ENCODE peak calls at places on chromosomes 3 and 15, in nine cellular contexts. E is H9; L is esophagus squamous epithelium; Z is activated naive CD8-positive, alpha-beta T cell treated with anti-CD3 and anti-CD28 coated beads for 36 hours; J is HS-5; S is erythroblast; G is SW 1271; R is stimulated activated CD4-positive, alpha-beta T cell treated with anti-CD3 and anti-CD28 coated beads, Interleukin-12 subunit alpha, Interleukin-12 subunit beta, amount 100 ng/mL, for 4 hours; C is NCI-H1092 treated with DMSO at 0.1 percent for 48 hours. D is an unnamed sample.

GRCh38 chr3:74916696-74917095 is 302.2 kb upstream of the CNTN3 start:
- DNase-seq in E (no peak), L (no peak), Z (no peak), J (no peak), S (no peak), G (no peak), R (no peak), C (no peak), D (no peak)

GRCh38 chr3:198019115-198019514 is 59.1 kb downstream of the LMLN start:
- DNase-seq in E (no peak), L (no peak), Z (no peak), J (no peak), S (no peak), G (no peak), R (no peak), C (no peak), D (no peak)

GRCh38 chr15:60520041-60520824 is 41.3 kb upstream of the ICE2 start:
- DNase-seq in E (no peak), L (no peak), Z (no peak), J (peak; percentile 16), S (no peak), G (no peak), R (no peak), C (no peak), D (no peak)

GRCh38 chr3:120419797-120420196 is 31.0 kb downstream of the FSTL1 start:
- DNase-seq in E (no peak), L (no peak), Z (no peak), J (no peak), S (no peak), G (no peak), R (no peak), C (no peak), D (no peak)

GRCh38 chr3:47404420-47404819 is 23.6 kb downstream of the PTPN23 start:
- DNase-seq in E (no peak), L (no peak), Z (no peak), J (no peak), S (no peak), G (no peak), R (no peak), C (no peak), D (no peak)

GRCh38 chr3:137012097-137012501 is 54.3 kb downstream of the IL20RB start:
- DNase-seq in E (no peak), L (no peak), Z (no peak), J (peak; percentile 87), S (no peak), G (no peak), R (no peak), C (no peak), D (no peak)

GRCh38 chr15:88917764-88918163 is 4.6 kb upstream of the MFGE8 start:
- DNase-seq in E (no peak), L (no peak), Z (no peak), J (no peak), S (no peak), G (no peak), R (no peak), C (no peak), D (no peak)

GRCh38 chr3:52495777-52496602 is 852 bp downstream of the STAB1 start:
- DNase-seq in E (no peak), L (no peak), Z (no peak), J (peak; percentile 13), S (no peak), G (no peak), R (no peak), C (no peak), D (no peak)

GRCh38 chr3:109109574-109109973 is 8.4 kb downstream of the MORC1 start:
- DNase-seq in E (peak; percentile 36), L (no peak), Z (no peak), J (no peak), S (no peak), G (no peak), R (no peak), C (no peak), D (no peak)

GRCh38 chr15:28889346-28889745 is 3.6 kb downstream of the APBA2 start:
- DNase-seq in E (no peak), L (no peak), Z (no peak), J (no peak), S (no peak), G (no peak), R (no peak), C (no peak), D (no peak)

GRCh38 chr3:15345608-15346137 is 13.3 kb upstream of the SH3BP5 start:
- DNase-seq in E (no peak), L (no peak), Z (no peak), J (no peak), S (no peak), G (no peak), R (no peak), C (no peak), D (no peak)

GRCh38 chr15:90322531-90322930 is 29.6 kb upstream of the ZNF774 start:
- DNase-seq in E (no peak), L (no peak), Z (no peak), J (no peak), S (no peak), G (no peak), R (no peak), C (no peak), D (no peak)

GRCh38 chr3:157242836-157243235 is 82.9 kb upstream of the CCNL1 start:
- DNase-seq in E (no peak), L (no peak), Z (no peak), J (no peak), S (no peak), G (no peak), R (no peak), C (no peak), D (no peak)

GRCh38 chr3:14137004-14137403 is 12.2 kb downstream of the TMEM43 start:
- DNase-seq in E (no peak), L (no peak), Z (no peak), J (no peak), S (no peak), G (no peak), R (no peak), C (no peak), D (no peak)

GRCh38 chr3:31445701-31446100 is 87.0 kb upstream of the STT3B start:
- DNase-seq in E (no peak), L (no peak), Z (no peak), J (no peak), S (no peak), G (no peak), R (no peak), C (no peak), D (no peak)

GRCh38 chr3:155185623-155186022 is 105.5 kb downstream of the MME start:
- DNase-seq in E (peak; percentile 31), L (no peak), Z (no peak), J (peak; percentile 78), S (no peak), G (no peak), R (no peak), C (no peak), D (no peak)

D was measured in frontal cortex.